ENCODE peak calls at places on chromosomes 7 and 10, in ten cellular contexts. One of them, this sample, is unnamed.

GRCh38 chr7:137727413-137727812 is 119.4 kb downstream of the DGKI start:
- DNase-seq in CD8-positive, alpha-beta T cell: no peak
- DNase-seq in sigmoid colon: no peak
- DNase-seq in NCI-H1092: no peak
- DNase-seq in NCI-H226: no peak
- DNase-seq in fibroblast of pulmonary artery: no peak
- DNase-seq in activated CD8-positive, alpha-beta memory T cell treated with anti-CD3 and anti-CD28 coated beads, Interleukin-2, amount 50 U/mL, for 4 hours: no peak
- DNase-seq in activated naive CD4-positive, alpha-beta T cell treated with Interleukin-2 at 50 U/mL for 16 hours: no peak
- DNase-seq in GM20000: no peak
- DNase-seq in left cardiac atrium: no peak
- DNase-seq in this sample: no peak

GRCh38 chr10:104478380-104478779 is 124.7 kb downstream of the CFAP58 start:
- DNase-seq in CD8-positive, alpha-beta T cell: no peak
- DNase-seq in sigmoid colon: no peak
- DNase-seq in NCI-H1092: no peak
- DNase-seq in NCI-H226: no peak
- DNase-seq in fibroblast of pulmonary artery: no peak
- DNase-seq in activated CD8-positive, alpha-beta memory T cell treated with anti-CD3 and anti-CD28 coated beads, Interleukin-2, amount 50 U/mL, for 4 hours: no peak
- DNase-seq in activated naive CD4-positive, alpha-beta T cell treated with Interleukin-2 at 50 U/mL for 16 hours: no peak
- DNase-seq in GM20000: no peak
- DNase-seq in left cardiac atrium: no peak
- DNase-seq in this sample: no peak

GRCh38 chr10:132200344-132201110 is 13.8 kb downstream of the DPYSL4 start:
- DNase-seq in CD8-positive, alpha-beta T cell: no peak
- DNase-seq in sigmoid colon: no peak
- DNase-seq in NCI-H1092: no peak
- DNase-seq in NCI-H226: no peak
- DNase-seq in fibroblast of pulmonary artery: no peak
- DNase-seq in activated CD8-positive, alpha-beta memory T cell treated with anti-CD3 and anti-CD28 coated beads, Interleukin-2, amount 50 U/mL, for 4 hours: peak; percentile 14
- DNase-seq in activated naive CD4-positive, alpha-beta T cell treated with Interleukin-2 at 50 U/mL for 16 hours: no peak
- DNase-seq in GM20000: no peak
- DNase-seq in left cardiac atrium: no peak
- DNase-seq in this sample: no peak

GRCh38 chr10:24349379-24350110 is 140.6 kb downstream of the KIAA1217 start:
- DNase-seq in CD8-positive, alpha-beta T cell: no peak
- DNase-seq in sigmoid colon: no peak
- DNase-seq in NCI-H1092: no peak
- DNase-seq in NCI-H226: peak; percentile 71
- DNase-seq in fibroblast of pulmonary artery: peak; percentile 17
- DNase-seq in activated CD8-positive, alpha-beta memory T cell treated with anti-CD3 and anti-CD28 coated beads, Interleukin-2, amount 50 U/mL, for 4 hours: no peak
- DNase-seq in activated naive CD4-positive, alpha-beta T cell treated with Interleukin-2 at 50 U/mL for 16 hours: no peak
- DNase-seq in GM20000: no peak
- DNase-seq in left cardiac atrium: no peak
- DNase-seq in this sample: no peak

GRCh38 chr10:131662851-131663250 is 238.0 kb upstream of the PPP2R2D start:
- DNase-seq in CD8-positive, alpha-beta T cell: no peak
- DNase-seq in sigmoid colon: peak; percentile 25
- DNase-seq in NCI-H1092: no peak
- DNase-seq in NCI-H226: no peak
- DNase-seq in fibroblast of pulmonary artery: no peak
- DNase-seq in activated CD8-positive, alpha-beta memory T cell treated with anti-CD3 and anti-CD28 coated beads, Interleukin-2, amount 50 U/mL, for 4 hours: no peak
- DNase-seq in activated naive CD4-positive, alpha-beta T cell treated with Interleukin-2 at 50 U/mL for 16 hours: no peak
- DNase-seq in GM20000: no peak
- DNase-seq in left cardiac atrium: no peak
- DNase-seq in this sample: peak; percentile 20

GRCh38 chr7:140519007-140519399 is 39.7 kb upstream of the MKRN1 start:
- DNase-seq in CD8-positive, alpha-beta T cell: no peak
- DNase-seq in sigmoid colon: peak; percentile 69
- DNase-seq in NCI-H1092: no peak
- DNase-seq in NCI-H226: no peak
- DNase-seq in fibroblast of pulmonary artery: no peak
- DNase-seq in activated CD8-positive, alpha-beta memory T cell treated with anti-CD3 and anti-CD28 coated beads, Interleukin-2, amount 50 U/mL, for 4 hours: no peak
- DNase-seq in activated naive CD4-positive, alpha-beta T cell treated with Interleukin-2 at 50 U/mL for 16 hours: no peak
- DNase-seq in GM20000: no peak
- DNase-seq in left cardiac atrium: no peak
- DNase-seq in this sample: no peak

GRCh38 chr7:90303241-90303640 is 17.9 kb downstream of the FAM237B start:
- DNase-seq in CD8-positive, alpha-beta T cell: no peak
- DNase-seq in sigmoid colon: no peak
- DNase-seq in NCI-H1092: no peak
- DNase-seq in NCI-H226: no peak
- DNase-seq in fibroblast of pulmonary artery: no peak
- DNase-seq in activated CD8-positive, alpha-beta memory T cell treated with anti-CD3 and anti-CD28 coated beads, Interleukin-2, amount 50 U/mL, for 4 hours: no peak
- DNase-seq in activated naive CD4-positive, alpha-beta T cell treated with Interleukin-2 at 50 U/mL for 16 hours: no peak
- DNase-seq in GM20000: no peak
- DNase-seq in left cardiac atrium: no peak
- DNase-seq in this sample: no peak

GRCh38 chr7:94223375-94224084 is 171.2 kb upstream of the COL1A2 start:
- DNase-seq in CD8-positive, alpha-beta T cell: no peak
- DNase-seq in sigmoid colon: no peak
- DNase-seq in NCI-H1092: peak; percentile 19
- DNase-seq in NCI-H226: peak; percentile 9
- DNase-seq in fibroblast of pulmonary artery: peak; percentile 75
- DNase-seq in activated CD8-positive, alpha-beta memory T cell treated with anti-CD3 and anti-CD28 coated beads, Interleukin-2, amount 50 U/mL, for 4 hours: no peak
- DNase-seq in activated naive CD4-positive, alpha-beta T cell treated with Interleukin-2 at 50 U/mL for 16 hours: no peak
- DNase-seq in GM20000: peak; percentile 13
- DNase-seq in left cardiac atrium: no peak
- DNase-seq in this sample: no peak

GRCh38 chr10:86376403-86376802 is 9.8 kb upstream of the GRID1 start:
- DNase-seq in CD8-positive, alpha-beta T cell: no peak
- DNase-seq in sigmoid colon: peak; percentile 59
- DNase-seq in NCI-H1092: no peak
- DNase-seq in NCI-H226: no peak
- DNase-seq in fibroblast of pulmonary artery: no peak
- DNase-seq in activated CD8-positive, alpha-beta memory T cell treated with anti-CD3 and anti-CD28 coated beads, Interleukin-2, amount 50 U/mL, for 4 hours: no peak
- DNase-seq in activated naive CD4-positive, alpha-beta T cell treated with Interleukin-2 at 50 U/mL for 16 hours: no peak
- DNase-seq in GM20000: no peak
- DNase-seq in left cardiac atrium: no peak
- DNase-seq in this sample: no peak

GRCh38 chr10:86344281-86344680 is 22.3 kb downstream of the GRID1 start:
- DNase-seq in CD8-positive, alpha-beta T cell: no peak
- DNase-seq in sigmoid colon: peak; percentile 34
- DNase-seq in NCI-H1092: no peak
- DNase-seq in NCI-H226: no peak
- DNase-seq in fibroblast of pulmonary artery: no peak
- DNase-seq in activated CD8-positive, alpha-beta memory T cell treated with anti-CD3 and anti-CD28 coated beads, Interleukin-2, amount 50 U/mL, for 4 hours: peak; percentile 5
- DNase-seq in activated naive CD4-positive, alpha-beta T cell treated with Interleukin-2 at 50 U/mL for 16 hours: no peak
- DNase-seq in GM20000: no peak
- DNase-seq in left cardiac atrium: no peak
- DNase-seq in this sample: peak; percentile 69

GRCh38 chr7:21198929-21199328 is 229.0 kb upstream of the SP4 start:
- DNase-seq in CD8-positive, alpha-beta T cell: no peak
- DNase-seq in sigmoid colon: no peak
- DNase-seq in NCI-H1092: no peak
- DNase-seq in NCI-H226: no peak
- DNase-seq in fibroblast of pulmonary artery: no peak
- DNase-seq in activated CD8-positive, alpha-beta memory T cell treated with anti-CD3 and anti-CD28 coated beads, Interleukin-2, amount 50 U/mL, for 4 hours: no peak
- DNase-seq in activated naive CD4-positive, alpha-beta T cell treated with Interleukin-2 at 50 U/mL for 16 hours: no peak
- DNase-seq in GM20000: no peak
- DNase-seq in left cardiac atrium: no peak
- DNase-seq in this sample: no peak

GRCh38 chr10:131520206-131520605 is 208.7 kb upstream of the TCERG1L start:
- DNase-seq in CD8-positive, alpha-beta T cell: no peak
- DNase-seq in sigmoid colon: no peak
- DNase-seq in NCI-H1092: no peak
- DNase-seq in NCI-H226: no peak
- DNase-seq in fibroblast of pulmonary artery: no peak
- DNase-seq in activated CD8-positive, alpha-beta memory T cell treated with anti-CD3 and anti-CD28 coated beads, Interleukin-2, amount 50 U/mL, for 4 hours: no peak
- DNase-seq in activated naive CD4-positive, alpha-beta T cell treated with Interleukin-2 at 50 U/mL for 16 hours: no peak
- DNase-seq in GM20000: no peak
- DNase-seq in left cardiac atrium: no peak
- DNase-seq in this sample: no peak

GRCh38 chr10:71638577-71639411 is 80.8 kb downstream of the C10orf105 start:
- DNase-seq in CD8-positive, alpha-beta T cell: no peak
- DNase-seq in sigmoid colon: no peak
- DNase-seq in NCI-H1092: no peak
- DNase-seq in NCI-H226: no peak
- DNase-seq in fibroblast of pulmonary artery: no peak
- DNase-seq in activated CD8-positive, alpha-beta memory T cell treated with anti-CD3 and anti-CD28 coated beads, Interleukin-2, amount 50 U/mL, for 4 hours: no peak
- DNase-seq in activated naive CD4-positive, alpha-beta T cell treated with Interleukin-2 at 50 U/mL for 16 hours: no peak
- DNase-seq in GM20000: peak; percentile 47
- DNase-seq in left cardiac atrium: no peak
- DNase-seq in this sample: no peak